ENCODE peak calls at places on chromosomes 3 and 15, in seven cellular contexts. One of them, this sample, is unnamed.
A peak's percentile ranks its signal among the peaks of the same experiment; 100 is the strongest.

GRCh38 chr3:24519368-24520100 is 24.9 kb upstream of the THRB start:
- DNase-seq in esophagus squamous epithelium: no peak
- DNase-seq in colonic mucosa: no peak
- DNase-seq in right lobe of liver: no peak
- DNase-seq in spleen: no peak
- DNase-seq in astrocyte: no peak
- DNase-seq in uterus: no peak
- DNase-seq in this sample: no peak

GRCh38 chr3:154334973-154335420 is 10.7 kb upstream of the DHX36 start:
- DNase-seq in esophagus squamous epithelium: no peak
- DNase-seq in colonic mucosa: no peak
- DNase-seq in right lobe of liver: no peak
- DNase-seq in spleen: no peak
- DNase-seq in astrocyte: peak; percentile 23
- DNase-seq in uterus: no peak
- DNase-seq in this sample: no peak

GRCh38 chr15:73751481-73751880 is 1.7 kb downstream of the INSYN1 start:
- DNase-seq in esophagus squamous epithelium: no peak
- DNase-seq in colonic mucosa: no peak
- DNase-seq in right lobe of liver: no peak
- DNase-seq in spleen: no peak
- DNase-seq in astrocyte: no peak
- DNase-seq in uterus: no peak
- DNase-seq in this sample: no peak

GRCh38 chr3:74129056-74129455 is 485.4 kb downstream of the CNTN3 start:
- DNase-seq in esophagus squamous epithelium: no peak
- DNase-seq in colonic mucosa: no peak
- DNase-seq in right lobe of liver: no peak
- DNase-seq in spleen: no peak
- DNase-seq in astrocyte: no peak
- DNase-seq in uterus: no peak
- DNase-seq in this sample: no peak

GRCh38 chr3:157824281-157824680 is 281.9 kb downstream of the SHOX2 start:
- DNase-seq in esophagus squamous epithelium: no peak
- DNase-seq in colonic mucosa: no peak
- DNase-seq in right lobe of liver: no peak
- DNase-seq in spleen: no peak
- DNase-seq in astrocyte: no peak
- DNase-seq in uterus: no peak
- DNase-seq in this sample: no peak

GRCh38 chr3:7793786-7794185 is 707.8 kb upstream of the LMCD1 start:
- DNase-seq in esophagus squamous epithelium: no peak
- DNase-seq in colonic mucosa: no peak
- DNase-seq in right lobe of liver: no peak
- DNase-seq in spleen: no peak
- DNase-seq in astrocyte: peak; percentile 20
- DNase-seq in uterus: no peak
- DNase-seq in this sample: no peak

GRCh38 chr3:78974181-78974770 is 793.5 kb downstream of the ROBO1 start:
- DNase-seq in esophagus squamous epithelium: no peak
- DNase-seq in colonic mucosa: no peak
- DNase-seq in right lobe of liver: no peak
- DNase-seq in spleen: no peak
- DNase-seq in astrocyte: peak; percentile 76
- DNase-seq in uterus: no peak
- DNase-seq in this sample: no peak

GRCh38 chr3:184752361-184752760 is 40.5 kb upstream of the MAGEF1 start:
- DNase-seq in esophagus squamous epithelium: no peak
- DNase-seq in colonic mucosa: no peak
- DNase-seq in right lobe of liver: no peak
- DNase-seq in spleen: peak; percentile 32
- DNase-seq in astrocyte: no peak
- DNase-seq in uterus: no peak
- DNase-seq in this sample: no peak

GRCh38 chr3:69761896-69762789 is 22.9 kb downstream of the MITF start:
- DNase-seq in esophagus squamous epithelium: no peak
- DNase-seq in colonic mucosa: no peak
- DNase-seq in right lobe of liver: no peak
- DNase-seq in spleen: no peak
- DNase-seq in astrocyte: peak; percentile 88
- DNase-seq in uterus: no peak
- DNase-seq in this sample: no peak

GRCh38 chr3:110779581-110779980 is 292.0 kb upstream of the NECTIN3 start:
- DNase-seq in esophagus squamous epithelium: no peak
- DNase-seq in colonic mucosa: no peak
- DNase-seq in right lobe of liver: no peak
- DNase-seq in spleen: no peak
- DNase-seq in astrocyte: no peak
- DNase-seq in uterus: no peak
- DNase-seq in this sample: no peak

GRCh38 chr3:149352556-149352955 is 19.1 kb upstream of the TM4SF18 start:
- DNase-seq in esophagus squamous epithelium: no peak
- DNase-seq in colonic mucosa: peak; percentile 62
- DNase-seq in right lobe of liver: peak; percentile 72
- DNase-seq in spleen: peak; percentile 78
- DNase-seq in astrocyte: no peak
- DNase-seq in uterus: peak; percentile 30
- DNase-seq in this sample: peak; percentile 67

GRCh38 chr3:183895296-183895695 is 10.6 kb upstream of the PARL start:
- DNase-seq in esophagus squamous epithelium: no peak
- DNase-seq in colonic mucosa: no peak
- DNase-seq in right lobe of liver: no peak
- DNase-seq in spleen: no peak
- DNase-seq in astrocyte: peak; percentile 7
- DNase-seq in uterus: no peak
- DNase-seq in this sample: no peak

GRCh38 chr3:99620976-99621375 is 17.4 kb upstream of the COL8A1 start:
- DNase-seq in esophagus squamous epithelium: no peak
- DNase-seq in colonic mucosa: no peak
- DNase-seq in right lobe of liver: no peak
- DNase-seq in spleen: no peak
- DNase-seq in astrocyte: no peak
- DNase-seq in uterus: no peak
- DNase-seq in this sample: no peak

GRCh38 chr15:83970290-83970890 is 265.2 kb upstream of the GOLGA6L4 start:
- DNase-seq in esophagus squamous epithelium: no peak
- DNase-seq in colonic mucosa: no peak
- DNase-seq in right lobe of liver: no peak
- DNase-seq in spleen: no peak
- DNase-seq in astrocyte: no peak
- DNase-seq in uterus: peak; percentile 89
- DNase-seq in this sample: no peak

GRCh38 chr3:108090066-108090700 is 648 bp downstream of the CD47 start:
- DNase-seq in esophagus squamous epithelium: no peak
- DNase-seq in colonic mucosa: peak; percentile 40
- DNase-seq in right lobe of liver: peak; percentile 55
- DNase-seq in spleen: no peak
- DNase-seq in astrocyte: peak; percentile 39
- DNase-seq in uterus: peak; percentile 41
- DNase-seq in this sample: no peak

GRCh38 chr3:108088146-108088545 is 2.7 kb downstream of the CD47 start:
- DNase-seq in esophagus squamous epithelium: no peak
- DNase-seq in colonic mucosa: no peak
- DNase-seq in right lobe of liver: no peak
- DNase-seq in spleen: no peak
- DNase-seq in astrocyte: no peak
- DNase-seq in uterus: no peak
- DNase-seq in this sample: no peak

GRCh38 chr3:108086653-108087052 is 4.2 kb downstream of the CD47 start:
- DNase-seq in esophagus squamous epithelium: no peak
- DNase-seq in colonic mucosa: no peak
- DNase-seq in right lobe of liver: no peak
- DNase-seq in spleen: no peak
- DNase-seq in astrocyte: no peak
- DNase-seq in uterus: no peak
- DNase-seq in this sample: no peak

GRCh38 chr3:108089544-108089943 is 1.3 kb downstream of the CD47 start:
- DNase-seq in esophagus squamous epithelium: no peak
- DNase-seq in colonic mucosa: no peak
- DNase-seq in right lobe of liver: no peak
- DNase-seq in spleen: no peak
- DNase-seq in astrocyte: no peak
- DNase-seq in uterus: no peak
- DNase-seq in this sample: no peak

GRCh38 chr3:108088697-108089096 is 2.1 kb downstream of the CD47 start:
- DNase-seq in esophagus squamous epithelium: no peak
- DNase-seq in colonic mucosa: no peak
- DNase-seq in right lobe of liver: no peak
- DNase-seq in spleen: no peak
- DNase-seq in astrocyte: peak; percentile 51
- DNase-seq in uterus: no peak
- DNase-seq in this sample: no peak
- H3K4me3 ChIP-seq in esophagus squamous epithelium: peak overlapping the region; percentile 71
- H3K4me3 ChIP-seq in colonic mucosa: peak overlapping the region; percentile 92
- H3K4me3 ChIP-seq in right lobe of liver: peak overlapping the region; percentile 83
- H3K4me3 ChIP-seq in spleen: peak overlapping the region; percentile 83
- H3K4me3 ChIP-seq in astrocyte: peak overlapping the region; percentile 38
- H3K4me3 ChIP-seq in uterus: peak overlapping the region; percentile 99
- H3K4me3 ChIP-seq in this sample: peak overlapping the region; percentile 83

DNA sequence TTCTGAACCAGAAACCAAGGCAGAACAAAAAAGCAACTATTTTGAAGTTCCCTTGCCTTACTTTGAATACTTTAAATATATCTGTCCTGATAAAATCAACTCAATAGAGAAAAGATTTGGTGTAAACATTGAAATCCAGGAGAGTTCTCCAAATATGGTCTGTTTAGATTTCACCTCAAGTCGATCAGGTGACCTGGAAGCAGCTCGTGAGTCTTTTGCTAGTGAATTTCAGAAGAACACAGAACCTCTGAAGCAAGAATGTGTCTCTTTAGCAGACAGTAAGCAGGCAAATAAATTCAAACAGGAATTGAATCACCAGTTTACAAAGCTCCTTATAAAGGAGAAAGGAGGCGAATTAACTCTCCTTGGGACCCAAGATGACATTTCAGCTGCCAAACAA is 4.6 kb downstream of the DTX3L start:
- DNase-seq in esophagus squamous epithelium: no peak
- DNase-seq in colonic mucosa: no peak
- DNase-seq in right lobe of liver: peak; percentile 55
- DNase-seq in spleen: no peak
- DNase-seq in astrocyte: no peak
- DNase-seq in uterus: no peak
- DNase-seq in this sample: no peak
- H3K4me1 ChIP-seq in esophagus squamous epithelium: peaks cover 19% of the 10 kb centered on the region
- H3K4me1 ChIP-seq in colonic mucosa: no peaks in the 10 kb centered on the region
- H3K4me1 ChIP-seq in right lobe of liver: peaks cover 25% of the 10 kb centered on the region
- H3K4me1 ChIP-seq in spleen: peaks cover 80% of the 10 kb centered on the region
- H3K4me1 ChIP-seq in astrocyte: peaks cover 2% of the 10 kb centered on the region
- H3K4me1 ChIP-seq in uterus: no peaks in the 10 kb centered on the region
- H3K4me1 ChIP-seq in this sample: peaks cover 14% of the 10 kb centered on the region

DNA sequence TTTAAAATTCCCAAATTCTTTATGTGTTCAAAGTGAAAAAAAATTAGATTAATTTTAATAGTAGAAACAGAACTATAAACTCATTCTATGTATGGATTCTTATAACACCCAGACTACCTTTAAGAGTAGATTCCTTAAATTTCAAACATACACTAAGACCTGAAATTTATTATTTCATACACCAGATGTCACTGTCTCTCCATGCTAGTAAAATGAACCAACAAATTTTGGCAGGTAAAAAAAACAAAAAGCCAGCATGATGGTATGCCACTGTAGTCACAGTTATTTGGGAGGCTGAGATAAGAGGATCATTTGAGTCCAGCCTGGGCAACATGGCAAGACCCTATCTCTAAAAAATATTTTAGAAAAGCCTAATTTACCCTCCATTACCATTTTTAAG is 461.3 kb upstream of the NAALADL2 start:
- DNase-seq in esophagus squamous epithelium: no peak
- DNase-seq in colonic mucosa: no peak
- DNase-seq in right lobe of liver: no peak
- DNase-seq in spleen: no peak
- DNase-seq in astrocyte: peak; percentile 16
- DNase-seq in uterus: no peak
- DNase-seq in this sample: no peak
- TF ChIP-seq CTCF in esophagus squamous epithelium: peak; percentile 31
- TF ChIP-seq CTCF in colonic mucosa: peak; percentile 22
- TF ChIP-seq CTCF in right lobe of liver: peak; percentile 65
- TF ChIP-seq CTCF in spleen: no peak
- TF ChIP-seq CTCF in astrocyte: peak; percentile 30
- TF ChIP-seq CTCF in uterus: peak; percentile 53
- TF ChIP-seq CTCF in this sample: peak; percentile 74

DNA sequence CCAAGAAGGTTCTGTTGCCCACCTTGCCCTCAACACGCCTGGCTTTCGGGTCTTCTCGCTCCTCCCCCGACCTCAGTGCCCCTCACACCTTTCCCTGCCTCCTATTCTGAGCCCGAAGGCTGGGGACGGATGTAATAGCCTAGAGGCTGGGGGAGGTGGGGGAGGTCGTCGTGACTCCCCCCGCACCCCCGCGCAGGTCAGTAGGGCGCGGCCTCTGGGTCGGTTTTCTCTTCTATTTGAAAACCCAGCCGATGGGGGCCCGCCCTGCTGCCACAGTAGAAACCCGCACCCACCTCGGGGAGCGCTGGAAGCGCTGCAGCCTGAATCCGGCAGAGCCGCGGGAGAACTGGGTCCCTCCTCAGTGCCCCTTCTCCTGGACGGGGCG is 1.0 kb upstream of the RBPMS2 start:
- DNase-seq in esophagus squamous epithelium: no peak
- DNase-seq in colonic mucosa: no peak
- DNase-seq in right lobe of liver: no peak
- DNase-seq in spleen: no peak
- DNase-seq in astrocyte: no peak
- DNase-seq in uterus: peak; percentile 31
- DNase-seq in this sample: no peak
- H3K4me3 ChIP-seq in esophagus squamous epithelium: no peak overlapping the region
- H3K4me3 ChIP-seq in colonic mucosa: peak overlapping the region; percentile 27
- H3K4me3 ChIP-seq in right lobe of liver: peak overlapping the region; percentile 73
- H3K4me3 ChIP-seq in spleen: no peak overlapping the region
- H3K4me3 ChIP-seq in astrocyte: peak overlapping the region; percentile 28
- H3K4me3 ChIP-seq in uterus: peak overlapping the region; percentile 95
- H3K4me3 ChIP-seq in this sample: peak overlapping the region; percentile 69

This sample was measured in RWPE2.